ENCODE peak calls at places on chromosomes 6 and 20, in eight cellular contexts. K, N, L, G, Y, E, U and B are unnamed samples.
A peak's percentile ranks its signal among the peaks of the same experiment; 100 is the strongest.

GRCh38 chr20:51420805-51421204 is 121.7 kb downstream of the NFATC2 start:
- DNase-seq in G (no peak), U (no peak), Y (no peak), N (no peak), L (no peak), K (no peak), E (no peak), B (no peak)

GRCh38 chr6:138086573-138087196 is 20.5 kb downstream of the PERP start:
- DNase-seq in Y (no peak), E (peak; percentile 87), K (no peak), L (no peak), G (peak; percentile 52), U (no peak), N (no peak), B (peak; percentile 92)

GRCh38 chr20:10927011-10927583 is 253.3 kb upstream of the JAG1 start:
- DNase-seq in G (no peak), Y (no peak), E (no peak), L (no peak), U (no peak), K (no peak), N (no peak), B (no peak)

GRCh38 chr6:30942338-30943060 is 1.7 kb downstream of the MUCL3 start:
- DNase-seq in G (peak; percentile 85), E (peak; percentile 71), K (peak; percentile 89), L (peak; percentile 79), Y (no peak), N (peak; percentile 94), U (peak; percentile 71), B (peak; percentile 92)

GRCh38 chr6:112330877-112331260 is 16.3 kb upstream of the RFPL4B start:
- DNase-seq in Y (no peak), N (no peak), L (peak; percentile 59), E (no peak), K (no peak), U (no peak), G (no peak), B (no peak)

GRCh38 chr6:162442675-162443074 is 284.9 kb downstream of the PRKN start:
- DNase-seq in Y (no peak), G (no peak), E (no peak), K (no peak), N (no peak), U (no peak), L (no peak), B (no peak)

GRCh38 chr20:37575884-37576283 is 48.2 kb upstream of the BLCAP start:
- DNase-seq in E (no peak), L (no peak), N (no peak), K (no peak), Y (no peak), U (no peak), G (no peak), B (no peak)

GRCh38 chr20:37390891-37391525 is 45.1 kb downstream of the SRC start:
- DNase-seq in Y (no peak), K (no peak), U (no peak), L (no peak), G (peak; percentile 10), N (no peak), E (no peak), B (no peak)

GRCh38 chr6:24584390-24584735 is 61.6 kb downstream of the KIAA0319 start:
- DNase-seq in U (no peak), E (no peak), N (no peak), K (no peak), G (no peak), Y (no peak), L (no peak), B (no peak)

GRCh38 chr6:163943647-163944395 is 529.3 kb downstream of the QKI start:
- DNase-seq in G (no peak), U (peak; percentile 58), K (no peak), N (no peak), L (no peak), E (peak; percentile 54), Y (no peak), B (peak; percentile 46)

GRCh38 chr6:138989098-138989983 is 1.3 kb upstream of the REPS1 start:
- DNase-seq in Y (no peak), U (no peak), E (no peak), L (no peak), G (no peak), N (no peak), K (no peak), B (no peak)

GRCh38 chr6:139577991-139578604 is 203.7 kb upstream of the CITED2 start:
- DNase-seq in U (no peak), G (no peak), E (peak; percentile 92), Y (no peak), K (no peak), L (peak; percentile 76), N (no peak), B (peak; percentile 88)

GRCh38 chr6:26017567-26017966 is 55.0 kb downstream of the TRIM38 start:
- DNase-seq in G (peak; percentile 28), E (peak; percentile 93), K (peak; percentile 56), L (peak; percentile 84), Y (peak; percentile 34), N (peak; percentile 59), U (peak; percentile 78), B (peak; percentile 95)

GRCh38 chr6:161301338-161301737 is 27.5 kb upstream of the AGPAT4 start:
- DNase-seq in E (peak; percentile 29), Y (no peak), N (peak; percentile 43), L (peak; percentile 5), K (no peak), G (no peak), U (no peak), B (peak; percentile 74)

GRCh38 chr6:89311853-89312531 is 3.1 kb downstream of the GABRR2 start:
- DNase-seq in U (peak; percentile 67), G (peak; percentile 62), K (peak; percentile 75), E (peak; percentile 81), Y (no peak), N (peak; percentile 63), L (peak; percentile 51), B (peak; percentile 54)

GRCh38 chr6:12137480-12137879 is 125.4 kb downstream of the HIVEP1 start:
- DNase-seq in G (peak; percentile 74), U (peak; percentile 43), Y (no peak), E (peak; percentile 81), L (peak; percentile 63), N (peak; percentile 44), K (peak; percentile 52), B (peak; percentile 91)

GRCh38 chr20:7924692-7925091 is 15.6 kb downstream of the HAO1 start:
- DNase-seq in K (no peak), E (peak; percentile 90), Y (no peak), U (peak; percentile 13), N (no peak), G (no peak), L (peak; percentile 91), B (peak; percentile 90)

GRCh38 chr20:44247676-44248419 is 740 bp downstream of the GDAP1L1 start:
- DNase-seq in U (peak; percentile 25), K (no peak), G (peak; percentile 13), N (no peak), Y (peak; percentile 16), L (peak; percentile 9), E (peak; percentile 12), B (peak; percentile 32)
- H3K4me3 ChIP-seq in U (no peak overlapping the region), K (peak overlapping the region; percentile 24), G (no peak overlapping the region), N (no peak overlapping the region), Y (no peak overlapping the region), L (no peak overlapping the region), E (no peak overlapping the region), B (no peak overlapping the region)

GRCh38 chr6:56897789-56898509 is 57.0 kb upstream of the BEND6 start:
- DNase-seq in N (no peak), L (no peak), G (no peak), U (no peak), Y (no peak), E (no peak), K (no peak), B (no peak)
- TF ChIP-seq CTCF in N (no peak), L (no peak), G (no peak), U (no peak), Y (no peak), E (no peak), K (no peak), B (no peak)

GRCh38 chr20:2104236-2104635 is 2.6 kb downstream of the STK35 start:
- DNase-seq in N (no peak), Y (no peak), U (no peak), L (no peak), K (no peak), G (no peak), E (peak; percentile 7), B (no peak)

GRCh38 chr20:2108987-2109386 is 7.4 kb downstream of the STK35 start:
- DNase-seq in N (no peak), G (no peak), Y (no peak), K (no peak), U (no peak), L (no peak), E (peak; percentile 58), B (peak; percentile 80)

GRCh38 chr20:2109425-2110210 is 8.0 kb downstream of the STK35 start:
- DNase-seq in L (no peak), E (peak; percentile 15), U (peak; percentile 72), K (peak; percentile 56), Y (no peak), G (peak; percentile 58), N (no peak), B (peak; percentile 69)

GRCh38 chr20:2112910-2113309 is 11.3 kb downstream of the STK35 start:
- DNase-seq in E (no peak), G (no peak), L (no peak), N (no peak), Y (no peak), K (no peak), U (no peak), B (no peak)

DNA sequence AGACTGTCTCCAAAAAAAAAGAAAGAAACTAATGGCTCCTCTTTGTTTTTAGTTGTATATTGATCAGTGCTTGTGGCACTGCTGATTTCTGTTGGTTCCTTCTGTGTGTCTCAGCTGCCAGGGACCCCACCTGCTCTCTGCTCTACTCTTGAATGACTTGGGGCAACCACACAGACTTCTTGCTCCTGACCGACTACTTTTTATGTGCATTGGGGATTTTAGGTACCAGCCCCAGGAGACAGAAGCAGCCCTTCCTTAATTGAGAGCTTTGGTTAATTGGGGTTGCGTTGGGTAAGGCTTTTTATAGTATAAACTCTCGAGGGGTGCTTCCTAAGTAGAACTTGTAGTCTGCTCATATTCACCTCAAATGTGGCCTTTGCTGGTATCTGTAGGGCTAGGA is 6.9 kb downstream of the STK35 start:
- DNase-seq in L (no peak), Y (no peak), N (no peak), G (no peak), U (no peak), K (no peak), E (no peak), B (no peak)
- H3K4me3 ChIP-seq in L (no peak overlapping the region), Y (no peak overlapping the region), N (no peak overlapping the region), G (no peak overlapping the region), U (no peak overlapping the region), K (no peak overlapping the region), E (no peak overlapping the region), B (no peak overlapping the region)

GRCh38 chr20:63174309-63175030 is 41.5 kb downstream of the YTHDF1 start:
- DNase-seq in Y (no peak), L (no peak), G (no peak), U (no peak), N (no peak), E (no peak), K (no peak), B (no peak)

GRCh38 chr20:63175031-63175895 is 40.7 kb downstream of the YTHDF1 start:
- DNase-seq in N (no peak), Y (no peak), G (no peak), L (no peak), K (no peak), U (no peak), E (no peak), B (no peak)

GRCh38 chr20:63173552-63174191 is 42.3 kb downstream of the YTHDF1 start:
- DNase-seq in E (no peak), L (no peak), N (no peak), K (no peak), G (no peak), U (no peak), Y (no peak), B (no peak)

GRCh38 chr20:63171991-63172390 is 43.9 kb downstream of the YTHDF1 start:
- DNase-seq in K (no peak), U (no peak), L (no peak), N (no peak), G (no peak), E (no peak), Y (no peak), B (no peak)

GRCh38 chr20:63172726-63173125 is 43.2 kb downstream of the YTHDF1 start:
- DNase-seq in K (no peak), U (no peak), N (no peak), L (no peak), Y (no peak), E (no peak), G (no peak), B (no peak)
- TF ChIP-seq CTCF in K (no peak), U (no peak), N (no peak), L (peak; percentile 38), Y (peak; percentile 12), E (peak; percentile 20), G (no peak), B (peak; percentile 33)